ENCODE peak calls at places on chromosomes 16 and 17, in seven cellular contexts. I is esophagus squamous epithelium, J is epithelial cell of esophagus, H is upper lobe of right lung, D is cardiac fibroblast, C is hepatocyte, P is AG04449. M is an unnamed sample.

GRCh38 chr16:89392881-89393730 is 97.3 kb downstream of the ANKRD11 start:
- DNase-seq in D (no peak), H (no peak), J (no peak), I (no peak), P (no peak), C (no peak), M (no peak)

GRCh38 chr17:41001795-41002194 is 2.1 kb upstream of the KRTAP3-2 start:
- DNase-seq in D (no peak), C (no peak), I (no peak), P (no peak), J (no peak), H (no peak), M (no peak)

GRCh38 chr17:76267051-76267576 is 2.0 kb downstream of the UBALD2 start:
- DNase-seq in C (no peak), J (no peak), D (no peak), H (no peak), I (no peak), P (no peak), M (no peak)

GRCh38 chr17:47966079-47966519 is 4.8 kb upstream of the CDK5RAP3 start:
- DNase-seq in H (no peak), J (no peak), C (peak), P (no peak), I (no peak), D (peak), M (no peak)

GRCh38 chr16:30753596-30753995 is 5.4 kb downstream of the PHKG2 start:
- DNase-seq in P (no peak), H (peak), C (no peak), I (no peak), J (no peak), D (no peak), M (no peak)

GRCh38 chr17:78532922-78533640 is 44.1 kb downstream of the DNAH17 start:
- DNase-seq in P (no peak), H (peak), I (no peak), J (peak), C (no peak), D (peak), M (no peak)

GRCh38 chr17:44002141-44002848 is 2.1 kb upstream of the NAGS start:
- DNase-seq in I (no peak), P (peak), C (no peak), J (peak), H (no peak), D (peak), M (peak)

GRCh38 chr17:68709461-68709860 is 108.3 kb upstream of the FAM20A start:
- DNase-seq in P (no peak), D (no peak), H (no peak), I (no peak), C (no peak), J (no peak), M (no peak)

GRCh38 chr17:12046786-12047185 is 26.1 kb downstream of the MAP2K4 start:
- DNase-seq in D (no peak), I (no peak), C (no peak), J (no peak), P (no peak), H (no peak), M (no peak)

GRCh38 chr17:5011928-5012327 is 14.2 kb downstream of the KIF1C start:
- DNase-seq in C (no peak), I (no peak), H (no peak), P (no peak), D (peak), J (peak), M (no peak)

GRCh38 chr16:67936876-67937605 is 391 bp upstream of the PSMB10 start:
- DNase-seq in D (no peak), J (no peak), P (no peak), C (no peak), I (no peak), H (no peak), M (no peak)

GRCh38 chr17:72754513-72754912 is 338.0 kb downstream of the SLC39A11 start:
- DNase-seq in C (no peak), I (no peak), J (peak), H (no peak), D (no peak), P (no peak), M (no peak)

GRCh38 chr16:69706975-69707340 is 19.4 kb downstream of the NQO1 start:
- DNase-seq in D (no peak), J (no peak), I (no peak), C (no peak), P (no peak), H (no peak), M (no peak)

GRCh38 chr17:62670202-62670821 is 42.8 kb downstream of the MRC2 start:
- DNase-seq in H (no peak), I (no peak), D (no peak), J (peak), P (no peak), C (no peak), M (no peak)

GRCh38 chr17:9644910-9645751 is at the start of gene USP43:
- DNase-seq in P (no peak), D (peak), J (peak), C (peak), I (no peak), H (peak), M (no peak)

GRCh38 chr17:9643611-9644010 is 1.7 kb upstream of the USP43 start:
- DNase-seq in D (no peak), I (no peak), H (no peak), C (no peak), J (no peak), P (no peak), M (no peak)

GRCh38 chr17:9647014-9647413 is 1.7 kb downstream of the USP43 start:
- DNase-seq in I (no peak), D (no peak), J (peak), P (no peak), H (no peak), C (peak), M (no peak)

GRCh38 chr17:9646556-9646905 is 1.2 kb downstream of the USP43 start:
- DNase-seq in P (no peak), C (no peak), J (peak), I (no peak), D (no peak), H (no peak), M (no peak)

GRCh38 chr17:9645858-9646555 is 690 bp downstream of the USP43 start:
- DNase-seq in I (no peak), J (peak), P (no peak), C (peak), D (no peak), H (peak), M (no peak)
- TF ChIP-seq CTCF in I (no peak), J (no peak), P (no peak), C (peak), D (no peak), H (peak), M (no peak)

GRCh38 chr16:15822957-15823356 is 33.9 kb downstream of the MYH11 start:
- DNase-seq in I (no peak), P (no peak), C (no peak), J (no peak), D (no peak), H (peak), M (no peak)
- H3K4me3 ChIP-seq in I (no peak), P (no peak), C (no peak), J (no peak), D (no peak), H (no peak), M (no peak)

GRCh38 chr16:86831366-86831765 is 253.0 kb downstream of the FOXL1 start:
- DNase-seq in I (no peak), H (no peak), D (no peak), J (no peak), C (no peak), P (no peak), M (no peak)
- TF ChIP-seq CTCF in I (no peak), H (no peak), D (no peak), J (no peak), C (no peak), P (no peak), M (no peak)

GRCh38 chr17:29042026-29042678 is 789 bp upstream of the PIPOX start:
- DNase-seq in I (no peak), D (no peak), P (no peak), H (no peak), C (no peak), J (no peak), M (no peak)

GRCh38 chr17:29043539-29044165 is 711 bp downstream of the PIPOX start:
- DNase-seq in D (no peak), I (no peak), P (no peak), C (no peak), H (no peak), J (no peak), M (no peak)

GRCh38 chr17:29041091-29041490 is 1.9 kb upstream of the PIPOX start:
- DNase-seq in J (no peak), I (no peak), D (no peak), P (no peak), H (no peak), C (no peak), M (no peak)

GRCh38 chr17:29045026-29045425 is 2.1 kb downstream of the PIPOX start:
- DNase-seq in H (no peak), P (no peak), C (no peak), I (no peak), D (no peak), J (no peak), M (no peak)

GRCh38 chr17:29042679-29043538 is at the start of gene PIPOX:
- DNase-seq in D (peak), P (no peak), I (no peak), H (no peak), C (peak), J (peak), M (no peak)
- H3K4me3 ChIP-seq in D (no peak), P (no peak), I (no peak), H (no peak), C (no peak), J (no peak), M (no peak)

DNA sequence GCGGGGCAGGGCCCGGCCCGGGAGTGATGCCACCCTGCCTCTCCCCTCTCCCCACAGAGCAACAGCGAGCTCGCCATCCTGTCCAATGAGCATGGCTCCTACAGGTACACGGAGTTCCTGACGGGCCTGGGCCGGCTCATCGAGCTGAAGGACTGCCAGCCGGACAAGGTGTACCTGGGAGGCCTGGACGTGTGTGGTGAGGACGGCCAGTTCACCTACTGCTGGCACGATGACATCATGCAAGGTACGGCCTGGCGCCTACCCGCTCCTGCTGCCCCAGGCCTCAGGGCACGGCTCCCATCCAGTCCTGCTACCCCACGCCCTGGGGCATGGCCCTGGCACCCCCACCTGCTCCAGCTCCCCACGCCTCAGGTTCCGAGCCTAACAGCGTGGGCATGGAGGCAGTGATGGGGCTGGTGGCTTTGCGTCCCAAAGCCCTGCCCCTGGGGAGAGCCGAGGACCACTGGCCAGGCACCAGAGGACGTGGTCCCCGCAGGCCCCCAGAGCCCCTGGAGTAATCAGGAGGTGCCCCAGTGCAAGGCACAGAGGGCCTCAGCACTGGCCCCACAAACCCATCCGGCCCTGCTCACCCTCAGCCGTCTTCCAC is 38.5 kb downstream of the TSC2 start:
- DNase-seq in P (no peak), H (no peak), C (no peak), I (no peak), D (no peak), J (no peak), M (no peak)
- TF ChIP-seq CTCF in P (no peak), H (no peak), C (no peak), I (no peak), D (no peak), J (no peak), M (no peak)

M was measured in AG04450.